ENCODE peak calls at places on chromosomes 1 and 21, in six cellular contexts. W is A549, M is tibial nerve, L is fibroblast of lung, N is GM20000, Z is PC-3. C is an unnamed sample.

GRCh38 chr1:107246775-107247345 is 106.0 kb downstream of the NTNG1 start:
- DNase-seq in N (no peak), Z (no peak), M (no peak), W (no peak), L (peak), C (no peak)

GRCh38 chr1:10866314-10867091 is 70.1 kb upstream of the CASZ1 start:
- DNase-seq in N (no peak), M (no peak), L (peak), W (peak), Z (peak), C (no peak)

GRCh38 chr1:170225735-170226524 is 80.2 kb downstream of the NTMT2 start:
- DNase-seq in M (no peak), W (no peak), N (no peak), Z (peak), L (no peak), C (no peak)

GRCh38 chr1:160863422-160864131 is 890 bp upstream of the CD244 start:
- DNase-seq in Z (no peak), L (no peak), W (no peak), N (no peak), M (no peak), C (no peak)

GRCh38 chr1:3069491-3070303 is 694 bp downstream of the PRDM16 start:
- DNase-seq in L (peak), M (peak), Z (peak), N (peak), W (peak), C (no peak)

GRCh38 chr1:237181731-237182317 is 139.8 kb downstream of the RYR2 start:
- DNase-seq in W (no peak), Z (peak), N (no peak), M (no peak), L (peak), C (no peak)

GRCh38 chr1:111841746-111842145 is 86.0 kb downstream of the DDX20 start:
- DNase-seq in Z (no peak), W (no peak), N (no peak), M (no peak), L (no peak), C (no peak)

GRCh38 chr1:205434738-205435137 is 12.9 kb upstream of the LEMD1 start:
- DNase-seq in L (no peak), N (no peak), Z (no peak), W (no peak), M (no peak), C (no peak)

GRCh38 chr21:45248893-45249381 is 38.8 kb downstream of the POFUT2 start:
- DNase-seq in L (peak), W (no peak), N (no peak), M (no peak), Z (no peak), C (peak)
- TF ChIP-seq CTCF in L (peak), W (no peak), N (no peak), M (no peak), Z (no peak), C (no peak)

DNA sequence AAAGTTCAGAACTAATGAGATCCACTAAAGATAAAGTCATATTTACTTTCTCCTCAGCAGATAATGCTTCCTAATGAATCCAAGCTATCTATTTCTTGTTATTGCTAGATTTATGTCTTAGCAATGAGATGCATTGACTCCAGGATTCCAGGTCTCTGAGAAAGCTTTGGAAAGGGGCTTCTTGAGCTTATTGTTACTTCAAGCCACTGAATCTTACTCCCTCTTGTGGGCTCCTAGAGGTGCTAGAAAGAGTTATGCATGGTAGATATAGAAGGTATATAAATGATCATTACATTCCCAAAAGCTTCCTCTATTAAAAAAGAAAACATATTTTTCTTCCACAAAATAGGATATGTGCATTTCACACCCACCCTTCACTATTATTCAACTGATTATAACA is 246.4 kb upstream of the ADAMTS5 start:
- DNase-seq in W (no peak), N (no peak), L (no peak), Z (peak), M (no peak), C (no peak)
- TF ChIP-seq CTCF in W (no peak), N (no peak), L (peak), Z (peak), M (no peak), C (peak)

GRCh38 chr1:113439272-113439660 is 49.0 kb downstream of the MAGI3 start:
- DNase-seq in Z (no peak), N (no peak), M (no peak), W (no peak), L (no peak), C (no peak)
- TF ChIP-seq CTCF in Z (no peak), N (no peak), M (no peak), W (no peak), L (no peak), C (no peak)

GRCh38 chr1:116982319-116983004 is 19.1 kb upstream of the CD101 start:
- DNase-seq in W (no peak), L (no peak), N (no peak), Z (no peak), M (no peak), C (no peak)
- TF ChIP-seq CTCF in W (no peak), L (no peak), N (no peak), Z (no peak), M (no peak), C (no peak)

GRCh38 chr1:37561794-37562132 is 5.0 kb downstream of the DNALI1 start:
- DNase-seq in Z (peak), L (peak), N (peak), M (peak), W (peak), C (peak)
- TF ChIP-seq CTCF in Z (peak), L (peak), N (peak), M (no peak), W (peak), C (peak)

GRCh38 chr1:92970990-92971689 is 9.9 kb upstream of the DIPK1A start:
- DNase-seq in W (no peak), L (no peak), M (no peak), Z (no peak), N (no peak), C (no peak)

GRCh38 chr1:92969517-92969916 is 8.3 kb upstream of the DIPK1A start:
- DNase-seq in L (no peak), N (no peak), W (no peak), M (no peak), Z (no peak), C (no peak)

GRCh38 chr1:92972413-92973129 is 11.3 kb upstream of the DIPK1A start:
- DNase-seq in L (no peak), W (no peak), M (no peak), N (no peak), Z (no peak), C (no peak)

GRCh38 chr1:92965003-92965402 is 3.7 kb upstream of the DIPK1A start:
- DNase-seq in L (no peak), M (no peak), W (no peak), Z (no peak), N (no peak), C (no peak)

GRCh38 chr1:92968138-92969032 is 7.1 kb upstream of the DIPK1A start:
- DNase-seq in W (no peak), Z (peak), M (no peak), L (no peak), N (no peak), C (no peak)
- TF ChIP-seq CTCF in W (peak), Z (peak), M (peak), L (peak), N (peak), C (peak)

DNA sequence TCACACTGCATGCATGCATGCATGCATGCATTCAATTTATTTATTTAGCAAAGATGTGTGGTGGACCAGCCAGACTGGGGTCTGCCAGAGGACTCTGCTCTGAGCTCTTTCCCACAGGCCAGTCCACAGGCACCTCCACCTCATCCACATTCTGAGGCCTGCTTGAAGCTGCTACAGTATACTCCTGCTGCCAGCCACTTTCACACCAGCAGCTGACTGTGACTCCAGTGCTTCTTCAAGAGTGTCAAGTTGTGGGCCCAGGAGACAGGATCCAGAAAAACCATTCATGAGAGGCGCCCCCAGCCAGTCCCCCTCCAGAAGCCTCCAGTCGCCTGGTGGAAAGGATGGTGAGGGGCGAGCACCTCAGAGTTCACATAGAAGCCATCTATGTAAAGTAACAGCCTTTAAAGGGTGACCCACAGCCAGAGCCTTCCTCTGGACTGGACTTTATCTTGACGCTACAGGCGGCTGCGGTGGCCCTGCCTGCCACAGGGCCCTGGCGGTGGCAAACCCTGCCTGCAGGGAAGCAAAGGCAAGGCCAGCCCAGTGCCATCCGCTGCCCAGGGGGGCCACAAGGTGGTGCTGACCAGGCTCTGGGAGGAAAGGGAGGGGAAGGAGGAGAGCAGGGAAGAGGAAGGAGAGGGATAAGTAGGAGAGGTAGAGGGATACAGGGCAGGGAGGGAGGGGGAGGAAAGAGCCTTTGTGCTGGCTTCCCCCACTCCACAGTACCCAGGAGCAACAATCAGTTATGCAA is 30.7 kb downstream of the SSBP3 start:
- DNase-seq in N (no peak), Z (no peak), M (no peak), W (no peak), L (no peak), C (no peak)
- TF ChIP-seq CTCF in N (no peak), Z (no peak), M (no peak), W (no peak), L (no peak), C (no peak)

DNA sequence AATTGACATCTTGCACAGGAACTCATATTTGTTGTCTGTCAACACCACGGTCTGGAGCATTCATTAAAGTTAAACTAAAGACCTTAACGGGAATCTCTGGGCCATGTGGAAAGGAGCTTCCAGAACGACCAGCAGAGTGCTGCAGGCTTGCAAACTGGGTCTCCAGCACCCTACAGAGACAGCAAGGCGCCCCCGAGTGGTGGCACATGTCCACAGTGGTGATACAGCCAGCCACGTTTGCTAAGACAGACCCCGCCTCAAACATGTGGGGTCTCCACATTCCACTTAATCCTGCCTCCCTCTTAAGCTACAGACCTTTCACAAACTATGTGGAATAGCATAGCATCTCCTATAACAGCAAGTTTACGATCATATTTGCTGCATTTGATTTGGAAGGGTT is 96.5 kb upstream of the BACE2 start:
- DNase-seq in N (no peak), Z (peak), L (no peak), W (peak), M (no peak), C (no peak)
- TF ChIP-seq CTCF in N (no peak), Z (peak), L (no peak), W (no peak), M (no peak), C (no peak)

GRCh38 chr1:172144445-172145060 is 275.9 kb upstream of the C1orf105 start:
- DNase-seq in L (peak), Z (no peak), N (no peak), W (no peak), M (peak), C (no peak)

GRCh38 chr1:172147541-172147940 is 272.9 kb upstream of the C1orf105 start:
- DNase-seq in M (no peak), L (peak), W (no peak), Z (peak), N (no peak), C (no peak)

GRCh38 chr1:172145656-172146055 is 274.8 kb upstream of the C1orf105 start:
- DNase-seq in L (peak), Z (no peak), N (no peak), M (no peak), W (no peak), C (no peak)

GRCh38 chr1:172145231-172145651 is 275.2 kb upstream of the C1orf105 start:
- DNase-seq in M (no peak), Z (no peak), N (no peak), L (peak), W (no peak), C (no peak)

DNA sequence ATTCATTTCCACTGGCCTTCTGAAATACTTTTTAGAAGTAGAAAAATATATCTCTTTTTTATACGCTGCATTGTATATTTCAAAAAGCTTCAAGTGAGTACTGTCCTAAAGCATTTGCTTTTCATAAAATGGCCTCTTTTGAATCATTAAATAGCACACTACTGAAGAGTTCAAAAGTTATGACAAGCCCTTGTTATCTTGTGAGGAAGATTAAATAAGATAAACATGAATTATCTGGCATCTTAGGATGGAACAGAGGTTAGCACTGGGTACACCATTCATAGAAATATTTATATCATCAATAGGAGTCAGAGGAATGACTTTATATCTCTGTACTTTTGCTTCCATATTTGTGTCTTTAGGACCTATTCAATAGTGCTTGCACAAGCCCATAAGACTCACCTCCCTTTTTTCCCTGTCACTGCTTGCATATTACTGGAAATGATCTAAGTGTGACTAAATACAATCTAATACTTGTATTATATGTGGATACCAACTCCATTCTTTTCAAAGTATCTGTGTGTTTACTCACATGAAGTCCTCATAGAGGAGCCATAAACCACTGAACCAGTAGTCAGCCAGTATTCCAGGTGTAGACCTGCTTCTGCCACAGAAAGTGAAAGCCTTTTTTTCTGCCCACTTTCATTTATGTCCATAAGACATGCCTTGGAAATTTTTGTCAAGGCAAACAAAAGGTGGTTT is 274.2 kb upstream of the C1orf105 start:
- DNase-seq in N (no peak), M (no peak), L (peak), Z (peak), W (no peak), C (no peak)
- TF ChIP-seq CTCF in N (no peak), M (no peak), L (no peak), Z (no peak), W (no peak), C (no peak)

C was measured in D721Med.